ENCODE peak calls at places on chromosomes 2 and 18, in nine cellular contexts. One of them, this sample, is unnamed.

GRCh38 chr2:138110453-138111083 is 146.3 kb downstream of the HNMT start:
- DNase-seq in cardiac fibroblast: no peak
- DNase-seq in glutamatergic neuron: no peak
- DNase-seq in iPS-NIHi11: no peak
- DNase-seq in islet precursor cell: no peak
- DNase-seq in dorsolateral prefrontal cortex: no peak
- DNase-seq in fibroblast of the aortic adventitia: no peak
- DNase-seq in HFFc6: no peak
- DNase-seq in BJ: no peak
- DNase-seq in this sample: no peak

GRCh38 chr2:70871398-70872211 is 36.0 kb upstream of the CD207 start:
- DNase-seq in HFFc6: peak
- DNase-seq in fibroblast of the aortic adventitia: peak
- DNase-seq in cardiac fibroblast: peak
- DNase-seq in islet precursor cell: peak
- DNase-seq in BJ: no peak
- DNase-seq in iPS-NIHi11: peak
- DNase-seq in dorsolateral prefrontal cortex: peak
- DNase-seq in glutamatergic neuron: peak
- DNase-seq in this sample: peak

GRCh38 chr18:73741946-73742345 is 405.7 kb downstream of the FBXO15 start:
- DNase-seq in cardiac fibroblast: peak
- DNase-seq in HFFc6: peak
- DNase-seq in dorsolateral prefrontal cortex: no peak
- DNase-seq in glutamatergic neuron: no peak
- DNase-seq in islet precursor cell: no peak
- DNase-seq in fibroblast of the aortic adventitia: peak
- DNase-seq in iPS-NIHi11: no peak
- DNase-seq in BJ: no peak
- DNase-seq in this sample: no peak

GRCh38 chr18:4510160-4510559 is 55.1 kb upstream of the DLGAP1 start:
- DNase-seq in cardiac fibroblast: no peak
- DNase-seq in fibroblast of the aortic adventitia: no peak
- DNase-seq in HFFc6: no peak
- DNase-seq in islet precursor cell: no peak
- DNase-seq in iPS-NIHi11: no peak
- DNase-seq in dorsolateral prefrontal cortex: no peak
- DNase-seq in BJ: no peak
- DNase-seq in glutamatergic neuron: no peak
- DNase-seq in this sample: no peak

GRCh38 chr2:239274391-239275001 is 126.3 kb downstream of the HDAC4 start:
- DNase-seq in glutamatergic neuron: peak
- DNase-seq in dorsolateral prefrontal cortex: peak
- DNase-seq in islet precursor cell: peak
- DNase-seq in iPS-NIHi11: no peak
- DNase-seq in fibroblast of the aortic adventitia: peak
- DNase-seq in cardiac fibroblast: peak
- DNase-seq in BJ: no peak
- DNase-seq in HFFc6: peak
- DNase-seq in this sample: no peak

GRCh38 chr2:22784586-22784985 is 600.4 kb upstream of the KLHL29 start:
- DNase-seq in iPS-NIHi11: no peak
- DNase-seq in cardiac fibroblast: no peak
- DNase-seq in BJ: no peak
- DNase-seq in islet precursor cell: no peak
- DNase-seq in glutamatergic neuron: peak
- DNase-seq in fibroblast of the aortic adventitia: no peak
- DNase-seq in HFFc6: no peak
- DNase-seq in dorsolateral prefrontal cortex: no peak
- DNase-seq in this sample: no peak

GRCh38 chr18:12884521-12885323 is 685 bp upstream of the PTPN2 start:
- DNase-seq in iPS-NIHi11: no peak
- DNase-seq in fibroblast of the aortic adventitia: no peak
- DNase-seq in HFFc6: no peak
- DNase-seq in dorsolateral prefrontal cortex: no peak
- DNase-seq in islet precursor cell: no peak
- DNase-seq in glutamatergic neuron: no peak
- DNase-seq in cardiac fibroblast: peak
- DNase-seq in BJ: no peak
- DNase-seq in this sample: no peak

GRCh38 chr2:207505728-207506127 is 24.0 kb upstream of the CREB1 start:
- DNase-seq in dorsolateral prefrontal cortex: no peak
- DNase-seq in iPS-NIHi11: peak
- DNase-seq in islet precursor cell: no peak
- DNase-seq in fibroblast of the aortic adventitia: peak
- DNase-seq in glutamatergic neuron: no peak
- DNase-seq in HFFc6: peak
- DNase-seq in cardiac fibroblast: peak
- DNase-seq in BJ: peak
- DNase-seq in this sample: no peak

GRCh38 chr2:25938345-25938744 is 44.0 kb downstream of the KIF3C start:
- DNase-seq in HFFc6: no peak
- DNase-seq in fibroblast of the aortic adventitia: no peak
- DNase-seq in glutamatergic neuron: no peak
- DNase-seq in dorsolateral prefrontal cortex: peak
- DNase-seq in iPS-NIHi11: no peak
- DNase-seq in islet precursor cell: no peak
- DNase-seq in cardiac fibroblast: no peak
- DNase-seq in BJ: no peak
- DNase-seq in this sample: no peak

GRCh38 chr2:68737717-68738116 is 3.1 kb downstream of the ARHGAP25 start:
- DNase-seq in fibroblast of the aortic adventitia: no peak
- DNase-seq in HFFc6: no peak
- DNase-seq in iPS-NIHi11: no peak
- DNase-seq in glutamatergic neuron: no peak
- DNase-seq in dorsolateral prefrontal cortex: no peak
- DNase-seq in cardiac fibroblast: no peak
- DNase-seq in BJ: no peak
- DNase-seq in islet precursor cell: no peak
- DNase-seq in this sample: no peak

GRCh38 chr2:179410552-179411356 is 146.1 kb upstream of the SESTD1 start:
- DNase-seq in dorsolateral prefrontal cortex: peak
- DNase-seq in HFFc6: peak
- DNase-seq in islet precursor cell: peak
- DNase-seq in fibroblast of the aortic adventitia: peak
- DNase-seq in BJ: no peak
- DNase-seq in iPS-NIHi11: peak
- DNase-seq in cardiac fibroblast: peak
- DNase-seq in glutamatergic neuron: peak
- DNase-seq in this sample: peak

GRCh38 chr2:226573158-226573557 is 226.5 kb downstream of the IRS1 start:
- DNase-seq in fibroblast of the aortic adventitia: no peak
- DNase-seq in islet precursor cell: no peak
- DNase-seq in HFFc6: no peak
- DNase-seq in glutamatergic neuron: no peak
- DNase-seq in dorsolateral prefrontal cortex: no peak
- DNase-seq in BJ: no peak
- DNase-seq in iPS-NIHi11: no peak
- DNase-seq in cardiac fibroblast: no peak
- DNase-seq in this sample: no peak

GRCh38 chr2:74835831-74836674 is 2.1 kb downstream of the HK2 start:
- DNase-seq in glutamatergic neuron: no peak
- DNase-seq in dorsolateral prefrontal cortex: no peak
- DNase-seq in HFFc6: peak
- DNase-seq in BJ: no peak
- DNase-seq in islet precursor cell: peak
- DNase-seq in cardiac fibroblast: peak
- DNase-seq in iPS-NIHi11: peak
- DNase-seq in fibroblast of the aortic adventitia: peak
- DNase-seq in this sample: peak

GRCh38 chr18:7737483-7737882 is 170.4 kb downstream of the PTPRM start:
- DNase-seq in islet precursor cell: no peak
- DNase-seq in HFFc6: no peak
- DNase-seq in BJ: no peak
- DNase-seq in dorsolateral prefrontal cortex: no peak
- DNase-seq in cardiac fibroblast: no peak
- DNase-seq in fibroblast of the aortic adventitia: no peak
- DNase-seq in iPS-NIHi11: no peak
- DNase-seq in glutamatergic neuron: no peak
- DNase-seq in this sample: no peak

GRCh38 chr2:37573818-37574388 is 97.5 kb downstream of the CDC42EP3 start:
- DNase-seq in dorsolateral prefrontal cortex: no peak
- DNase-seq in HFFc6: no peak
- DNase-seq in fibroblast of the aortic adventitia: no peak
- DNase-seq in BJ: no peak
- DNase-seq in glutamatergic neuron: no peak
- DNase-seq in islet precursor cell: no peak
- DNase-seq in iPS-NIHi11: no peak
- DNase-seq in cardiac fibroblast: peak
- DNase-seq in this sample: no peak

GRCh38 chr2:7029291-7030059 is 112.3 kb downstream of the RNF144A start:
- DNase-seq in BJ: no peak
- DNase-seq in glutamatergic neuron: no peak
- DNase-seq in cardiac fibroblast: no peak
- DNase-seq in islet precursor cell: no peak
- DNase-seq in fibroblast of the aortic adventitia: no peak
- DNase-seq in HFFc6: no peak
- DNase-seq in dorsolateral prefrontal cortex: peak
- DNase-seq in iPS-NIHi11: no peak
- DNase-seq in this sample: no peak

GRCh38 chr2:119657486-119658145 is 21.4 kb upstream of the TMEM177 start:
- DNase-seq in HFFc6: no peak
- DNase-seq in dorsolateral prefrontal cortex: no peak
- DNase-seq in BJ: no peak
- DNase-seq in fibroblast of the aortic adventitia: peak
- DNase-seq in iPS-NIHi11: no peak
- DNase-seq in cardiac fibroblast: peak
- DNase-seq in islet precursor cell: no peak
- DNase-seq in glutamatergic neuron: no peak
- DNase-seq in this sample: no peak

GRCh38 chr2:201420442-201421113 is 30.7 kb downstream of the TRAK2 start:
- DNase-seq in dorsolateral prefrontal cortex: no peak
- DNase-seq in glutamatergic neuron: no peak
- DNase-seq in islet precursor cell: no peak
- DNase-seq in fibroblast of the aortic adventitia: peak
- DNase-seq in iPS-NIHi11: no peak
- DNase-seq in cardiac fibroblast: peak
- DNase-seq in BJ: no peak
- DNase-seq in HFFc6: peak
- DNase-seq in this sample: no peak

GRCh38 chr2:121949271-121949670 is 193.8 kb downstream of the TSN start:
- DNase-seq in fibroblast of the aortic adventitia: no peak
- DNase-seq in BJ: no peak
- DNase-seq in HFFc6: no peak
- DNase-seq in islet precursor cell: peak
- DNase-seq in cardiac fibroblast: no peak
- DNase-seq in glutamatergic neuron: no peak
- DNase-seq in dorsolateral prefrontal cortex: no peak
- DNase-seq in iPS-NIHi11: no peak
- DNase-seq in this sample: no peak

GRCh38 chr2:174326880-174327558 is 7.7 kb upstream of the SP9 start:
- DNase-seq in islet precursor cell: peak
- DNase-seq in fibroblast of the aortic adventitia: no peak
- DNase-seq in HFFc6: no peak
- DNase-seq in cardiac fibroblast: no peak
- DNase-seq in glutamatergic neuron: peak
- DNase-seq in dorsolateral prefrontal cortex: no peak
- DNase-seq in BJ: no peak
- DNase-seq in iPS-NIHi11: peak
- DNase-seq in this sample: peak

GRCh38 chr2:190210471-190210870 is 109.2 kb downstream of the HIBCH start:
- DNase-seq in dorsolateral prefrontal cortex: no peak
- DNase-seq in islet precursor cell: no peak
- DNase-seq in iPS-NIHi11: no peak
- DNase-seq in HFFc6: no peak
- DNase-seq in BJ: no peak
- DNase-seq in fibroblast of the aortic adventitia: peak
- DNase-seq in glutamatergic neuron: no peak
- DNase-seq in cardiac fibroblast: peak
- DNase-seq in this sample: no peak

GRCh38 chr2:163044116-163044515 is 205.5 kb upstream of the KCNH7 start:
- DNase-seq in BJ: no peak
- DNase-seq in HFFc6: no peak
- DNase-seq in glutamatergic neuron: peak
- DNase-seq in iPS-NIHi11: no peak
- DNase-seq in cardiac fibroblast: no peak
- DNase-seq in fibroblast of the aortic adventitia: no peak
- DNase-seq in islet precursor cell: no peak
- DNase-seq in dorsolateral prefrontal cortex: no peak
- DNase-seq in this sample: no peak